ENCODE peak calls at places on chromosomes 12 and 14, in seven cellular contexts. M is activated effector memory CD4-positive, alpha-beta T cell treated with Interleukin-2 at 50 U/mL for 16 hours; R is HFF-Myc; G is NCI-H510A; X is stimulated activated CD4-positive, alpha-beta T cell treated with anti-CD3 and anti-CD28 coated beads, Interleukin-15, amount 100 ng/mL, for 1 hour; W is sciatic nerve; K is LHCN-M2. B is an unnamed sample.

GRCh38 chr12:3658327-3659163 is 94.4 kb downstream of the CRACR2A start:
- DNase-seq in X (no peak), M (no peak), K (peak), R (no peak), W (no peak), G (no peak), B (no peak)

GRCh38 chr12:1457901-1458300 is 136.5 kb downstream of the FBXL14 start:
- DNase-seq in X (no peak), G (no peak), K (peak), M (no peak), W (no peak), R (no peak), B (no peak)

GRCh38 chr14:71013551-71014192 is 106.4 kb downstream of the PCNX1 start:
- DNase-seq in K (peak), X (no peak), M (no peak), R (no peak), G (no peak), W (no peak), B (no peak)

GRCh38 chr12:50952510-50952909 is at the start of gene HIGD1C:
- DNase-seq in X (no peak), W (no peak), M (no peak), K (no peak), R (no peak), G (no peak), B (no peak)

GRCh38 chr14:55297611-55298323 is 26.5 kb downstream of the FBXO34 start:
- DNase-seq in K (no peak), R (no peak), X (no peak), G (peak), W (no peak), M (no peak), B (no peak)

GRCh38 chr12:11869901-11870300 is 200.8 kb upstream of the BCL2L14 start:
- DNase-seq in X (no peak), G (no peak), R (no peak), W (no peak), M (no peak), K (no peak), B (no peak)

GRCh38 chr12:86104087-86104486 is 152.1 kb downstream of the MGAT4C start:
- DNase-seq in R (no peak), G (no peak), X (no peak), M (no peak), K (no peak), W (no peak), B (no peak)

GRCh38 chr12:96496944-96497343 is 7.6 kb downstream of the CFAP54 start:
- DNase-seq in W (no peak), R (no peak), G (no peak), M (no peak), X (no peak), K (no peak), B (no peak)

GRCh38 chr14:52299692-52300278 is 14.3 kb upstream of the PTGER2 start:
- DNase-seq in X (no peak), M (no peak), G (no peak), W (no peak), R (no peak), K (peak), B (no peak)

GRCh38 chr12:39990122-39991101 is 115.5 kb downstream of the SLC2A13 start:
- DNase-seq in W (peak), M (peak), K (peak), X (peak), G (no peak), R (peak), B (no peak)

GRCh38 chr14:63224196-63224595 is 20.0 kb downstream of the RHOJ start:
- DNase-seq in W (no peak), R (no peak), G (no peak), X (no peak), K (no peak), M (no peak), B (no peak)

GRCh38 chr14:68361231-68361630 is 431.6 kb downstream of the ZFP36L1 start:
- DNase-seq in K (peak), M (no peak), G (no peak), X (no peak), W (no peak), R (no peak), B (no peak)

GRCh38 chr14:33782923-33783322 is 168.0 kb downstream of the EGLN3 start:
- DNase-seq in X (no peak), R (no peak), G (no peak), M (no peak), K (no peak), W (no peak), B (no peak)

GRCh38 chr14:106564058-106564643 is 1037.8 kb downstream of the TMEM121 start:
- DNase-seq in W (no peak), G (no peak), X (peak), M (peak), K (no peak), R (no peak), B (no peak)

GRCh38 chr14:100293497-100294212 is 12.6 kb downstream of the SLC25A29 start:
- DNase-seq in G (no peak), K (no peak), W (peak), M (no peak), X (no peak), R (no peak), B (peak)

GRCh38 chr12:82407481-82407880 is 49.2 kb downstream of the METTL25 start:
- DNase-seq in M (no peak), G (no peak), X (no peak), R (no peak), K (no peak), W (no peak), B (no peak)

GRCh38 chr14:51604078-51604477 is 47.6 kb upstream of the FRMD6 start:
- DNase-seq in G (no peak), M (no peak), R (peak), W (no peak), K (peak), X (no peak), B (no peak)

GRCh38 chr12:79055926-79056674 is 191.5 kb downstream of the SYT1 start:
- DNase-seq in K (peak), X (no peak), R (peak), G (no peak), M (no peak), W (no peak), B (no peak)

GRCh38 chr14:58677996-58678395 is 40.2 kb downstream of the DACT1 start:
- DNase-seq in K (no peak), G (no peak), R (no peak), W (no peak), X (no peak), M (no peak), B (no peak)

GRCh38 chr12:11755311-11755930 is 105.9 kb downstream of the ETV6 start:
- DNase-seq in G (no peak), M (no peak), X (no peak), R (no peak), W (no peak), K (no peak), B (no peak)

GRCh38 chr14:59585891-59586554 is 9.4 kb upstream of the CCDC175 start:
- DNase-seq in X (no peak), W (no peak), G (no peak), K (no peak), R (peak), M (no peak), B (no peak)

B was measured in chondrocyte.